ENCODE peak calls at places on chromosome 16, in six cellular contexts. E, R, L, P, B and S are unnamed samples.

GRCh38 chr16:79599837-79600635 is 501 bp downstream of the MAF start:
- DNase-seq in P (no peak), B (peak), E (peak), L (peak), R (peak), S (peak)

GRCh38 chr16:68948230-68948910 is 105.0 kb downstream of the TANGO6 start:
- DNase-seq in P (no peak), B (no peak), E (no peak), L (no peak), R (no peak), S (no peak)

GRCh38 chr16:71626858-71627213 is 852 bp downstream of the MARVELD3 start:
- DNase-seq in R (peak), E (peak), L (peak), B (no peak), P (no peak), S (no peak)

GRCh38 chr16:50473375-50473945 is 74.7 kb upstream of the NKD1 start:
- DNase-seq in R (no peak), L (no peak), P (peak), E (no peak), B (no peak), S (no peak)

GRCh38 chr16:81360135-81360534 is 45.4 kb downstream of the GAN start:
- DNase-seq in R (no peak), E (no peak), L (no peak), P (no peak), B (no peak), S (no peak)

GRCh38 chr16:72001180-72001890 is 1.1 kb upstream of the PKD1L3 start:
- DNase-seq in B (no peak), R (no peak), P (no peak), E (no peak), L (no peak), S (no peak)

GRCh38 chr16:72927199-72928088 is 120.5 kb downstream of the ZFHX3 start:
- DNase-seq in R (no peak), P (no peak), L (peak), B (no peak), E (peak), S (no peak)

GRCh38 chr16:55418586-55418985 is 60.4 kb upstream of the MMP2 start:
- DNase-seq in L (no peak), E (no peak), P (no peak), B (no peak), R (no peak), S (no peak)

GRCh38 chr16:1871974-1872635 is at the start of gene MEIOB:
- DNase-seq in L (peak), E (peak), P (no peak), R (no peak), B (no peak), S (no peak)

GRCh38 chr16:11639925-11640899 is 28.0 kb upstream of the SNN start:
- DNase-seq in E (peak), R (no peak), L (peak), P (no peak), B (peak), S (peak)
- TF ChIP-seq POLR2A in E (peak), R (no peak), L (peak), P (no peak), B (peak), S (no peak)

GRCh38 chr16:56946767-56947603 is 14.8 kb upstream of the CETP start:
- DNase-seq in L (no peak), E (no peak), R (no peak), P (no peak), B (no peak), S (no peak)

GRCh38 chr16:56945847-56946527 is 14.0 kb downstream of the HERPUD1 start:
- DNase-seq in L (no peak), R (no peak), E (no peak), P (no peak), B (no peak), S (no peak)

GRCh38 chr16:56947604-56947995 is 14.2 kb upstream of the CETP start:
- DNase-seq in R (no peak), E (no peak), P (no peak), B (no peak), L (no peak), S (no peak)

GRCh38 chr16:56943761-56944375 is 11.9 kb downstream of the HERPUD1 start:
- DNase-seq in P (no peak), L (no peak), R (no peak), E (no peak), B (no peak), S (no peak)

DNA sequence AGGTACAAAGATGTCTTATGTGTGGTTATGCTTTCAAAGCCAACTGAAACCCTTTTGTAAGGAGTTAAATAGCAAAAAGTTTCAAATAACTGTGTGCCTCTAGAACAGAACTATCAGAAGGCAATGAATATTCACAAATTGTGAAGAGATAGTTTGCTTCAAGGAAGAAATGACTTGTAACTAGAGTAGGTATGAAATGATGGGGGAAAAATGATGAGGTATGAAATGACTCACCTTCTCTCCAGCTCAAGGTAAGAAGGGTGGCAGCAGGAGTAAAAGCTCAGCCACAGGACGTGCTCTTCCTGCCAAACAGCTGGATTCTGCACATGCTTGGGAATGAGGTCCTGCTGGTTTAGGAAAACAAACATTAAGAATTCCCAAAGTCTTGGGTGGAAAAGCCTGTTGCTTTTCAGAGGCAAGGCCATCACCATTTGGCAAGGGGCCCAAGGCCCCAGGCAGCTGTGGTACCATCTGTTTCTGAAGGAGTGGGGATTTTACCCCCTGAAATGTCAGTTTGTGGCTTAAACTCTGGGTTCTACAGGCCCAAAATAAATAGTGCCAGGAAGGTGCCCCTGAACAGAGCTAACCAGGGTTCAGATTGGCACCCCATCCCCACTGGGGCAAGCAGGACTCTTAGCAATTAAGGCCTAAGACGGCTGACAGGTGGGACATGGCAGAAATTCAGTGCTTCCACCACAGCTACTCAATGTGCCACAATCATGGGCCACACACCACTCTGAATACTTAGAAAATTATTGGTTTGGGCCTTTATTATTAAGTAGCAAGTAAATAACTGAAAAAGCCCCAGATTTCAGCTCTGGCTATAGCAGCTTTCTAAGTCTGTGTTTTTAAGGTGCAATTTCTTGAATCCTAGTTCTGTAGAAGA is 13.3 kb downstream of the HERPUD1 start:
- DNase-seq in L (peak), E (no peak), B (no peak), P (peak), R (no peak), S (no peak)
- TF ChIP-seq POLR2A in L (peak), E (no peak), B (no peak), P (peak), R (peak), S (no peak)

DNA sequence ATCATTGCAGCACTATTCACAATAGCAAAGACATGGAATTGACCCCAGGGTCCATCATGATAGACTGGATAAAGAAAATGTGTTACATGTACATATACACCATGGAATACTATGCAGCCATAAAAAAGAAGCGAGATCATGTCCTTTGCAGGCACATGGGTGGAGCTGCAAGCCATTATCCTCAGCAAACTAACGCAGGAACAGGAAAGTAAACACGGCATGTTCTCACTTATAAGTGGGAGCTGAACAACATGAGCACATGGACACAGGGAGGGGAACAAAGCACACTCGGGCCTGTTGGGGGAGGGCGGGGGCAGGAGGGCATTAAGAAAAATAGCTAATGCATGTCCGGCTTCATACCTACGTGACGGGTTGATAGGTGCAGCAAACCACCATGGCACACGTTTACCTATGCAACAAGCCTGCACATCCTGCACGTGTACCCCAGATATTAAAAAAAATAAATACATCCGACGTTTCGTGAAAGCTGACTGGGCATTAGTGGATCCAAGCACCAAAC is 28.9 kb downstream of the ZNF778 start:
- DNase-seq in L (no peak), B (no peak), E (no peak), P (no peak), R (no peak), S (no peak)
- TF ChIP-seq POLR2A in L (no peak), B (no peak), E (no peak), P (no peak), R (no peak), S (no peak)

GRCh38 chr16:58249780-58250478 is 44.9 kb downstream of the PRSS54 start:
- DNase-seq in R (peak), L (peak), P (peak), E (peak), B (peak), S (peak)
- TF ChIP-seq POLR2A in R (peak), L (peak), P (peak), E (peak), B (no peak), S (no peak)

GRCh38 chr16:23859713-23860269 is 24.0 kb downstream of the PRKCB start:
- DNase-seq in L (no peak), B (no peak), P (no peak), R (no peak), E (no peak), S (no peak)
- TF ChIP-seq POLR2A in L (no peak), B (no peak), P (no peak), R (no peak), E (no peak), S (no peak)

GRCh38 chr16:2883027-2883846 is at the start of gene FLYWCH2:
- DNase-seq in E (peak), R (peak), L (peak), P (peak), B (peak), S (peak)

GRCh38 chr16:2879854-2880508 is 3.0 kb upstream of the FLYWCH2 start:
- DNase-seq in P (no peak), B (no peak), L (no peak), R (no peak), E (no peak), S (no peak)

GRCh38 chr16:2884041-2884451 is 1.0 kb downstream of the FLYWCH2 start:
- DNase-seq in E (no peak), B (no peak), L (no peak), P (no peak), R (no peak), S (no peak)

DNA sequence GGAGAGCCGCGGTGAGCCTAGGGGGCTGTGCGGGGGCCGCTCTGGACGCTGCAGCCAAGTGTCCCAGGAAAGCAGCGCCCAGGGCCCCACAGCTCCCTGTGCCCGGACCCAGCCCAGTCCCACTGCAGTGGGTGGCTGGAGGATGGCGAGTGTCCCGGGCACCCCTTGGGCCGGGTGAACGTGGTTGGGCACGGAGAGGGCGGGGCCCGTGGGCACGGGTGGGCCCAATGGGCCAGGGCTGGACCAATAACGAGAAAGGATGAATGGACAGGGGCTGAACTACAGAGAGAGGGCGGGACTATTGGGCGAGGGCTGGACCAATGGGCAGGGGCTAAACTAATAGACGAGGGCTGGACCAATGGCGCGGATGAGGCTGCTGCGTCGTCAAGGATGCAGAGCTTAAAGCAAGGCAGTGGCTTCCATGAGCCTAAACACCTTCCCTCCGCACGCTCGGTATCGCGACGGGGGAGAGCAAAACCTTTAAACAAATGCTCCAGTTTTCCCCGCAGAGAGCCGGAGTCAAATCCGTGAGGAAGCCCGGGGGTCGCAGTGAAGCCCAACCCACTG is 472 bp upstream of the FLYWCH2 start:
- DNase-seq in E (peak), L (peak), B (peak), R (peak), P (peak), S (peak)
- TF ChIP-seq POLR2A in E (peak), L (peak), B (peak), R (peak), P (peak), S (no peak)

GRCh38 chr16:15672514-15673167 is 22.6 kb downstream of the NDE1 start:
- DNase-seq in E (peak), L (peak), B (peak), R (no peak), P (no peak), S (peak)
- TF ChIP-seq POLR2A in E (no peak), L (peak), B (peak), R (peak), P (no peak), S (no peak)

GRCh38 chr16:8854298-8854948 is 14.4 kb downstream of the CARHSP1 start:
- DNase-seq in P (no peak), R (no peak), E (no peak), L (no peak), B (no peak), S (no peak)
- TF ChIP-seq POLR2A in P (no peak), R (peak), E (no peak), L (no peak), B (no peak), S (no peak)

DNA sequence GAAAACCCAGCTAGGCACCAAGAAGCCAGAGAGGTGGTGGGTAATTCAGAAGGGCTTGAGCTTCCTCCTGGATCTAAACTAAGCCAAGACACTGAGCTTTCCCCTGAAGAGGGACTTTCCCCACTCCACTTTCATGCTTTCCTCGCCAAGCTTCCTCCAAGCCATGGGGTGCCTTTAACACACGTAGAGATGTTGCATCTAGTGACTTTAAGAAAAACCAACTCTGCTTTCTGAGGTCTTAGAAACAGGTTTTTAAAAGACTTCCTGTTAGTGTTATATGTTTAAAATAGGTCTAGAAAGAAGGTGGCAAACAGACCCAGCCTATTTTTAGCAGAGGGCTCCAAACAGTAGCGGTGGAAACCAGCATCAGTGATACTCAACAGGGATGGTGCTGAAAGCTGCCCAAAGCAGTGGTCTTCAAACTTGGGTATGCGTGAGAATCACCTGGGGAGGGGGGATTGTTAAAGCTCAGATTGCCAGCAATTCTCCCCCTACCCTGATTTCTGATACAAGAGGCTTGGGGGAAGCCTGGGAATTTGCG is 585.6 kb downstream of the CDH13 start:
- DNase-seq in P (no peak), E (no peak), R (no peak), B (no peak), L (no peak), S (no peak)
- TF ChIP-seq POLR2A in P (no peak), E (no peak), R (no peak), B (no peak), L (no peak), S (no peak)